ENCODE peak calls at places on chromosome 3, in four cellular contexts. R, D, C and H are unnamed samples.

GRCh38 chr3:142501004-142501926 is 53.4 kb upstream of the XRN1 start:
- DNase-seq in R (peak; percentile 86), D (no peak), C (no peak), H (no peak)

GRCh38 chr3:94429517-94429916 is 366.7 kb downstream of the NSUN3 start:
- DNase-seq in R (peak; percentile 42), D (no peak), C (no peak), H (no peak)

GRCh38 chr3:135041586-135041985 is 246.5 kb downstream of the EPHB1 start:
- DNase-seq in R (peak; percentile 19), D (no peak), C (no peak), H (no peak)

GRCh38 chr3:30011237-30011803 is 595.1 kb upstream of the TGFBR2 start:
- DNase-seq in R (peak; percentile 25), D (no peak), C (no peak), H (no peak)

GRCh38 chr3:129249284-129250065 is at the start of gene COPG1:
- DNase-seq in R (peak; percentile 86), D (peak; percentile 97), C (peak; percentile 80), H (peak; percentile 96)

GRCh38 chr3:43296565-43296964 is 10.2 kb downstream of the SNRK start:
- DNase-seq in R (no peak), D (no peak), C (peak; percentile 33), H (no peak)

GRCh38 chr3:126147147-126147931 is 33.0 kb downstream of the ALDH1L1 start:
- DNase-seq in R (no peak), D (no peak), C (no peak), H (no peak)

GRCh38 chr3:50179710-50180109 is 11.7 kb upstream of the GNAT1 start:
- DNase-seq in R (no peak), D (no peak), C (no peak), H (no peak)

GRCh38 chr3:54122046-54122801 is at the start of gene CACNA2D3:
- DNase-seq in R (no peak), D (peak; percentile 65), C (no peak), H (no peak)

GRCh38 chr3:190458040-190458439 is 8.3 kb upstream of the TMEM207 start:
- DNase-seq in R (no peak), D (peak; percentile 10), C (no peak), H (no peak)

GRCh38 chr3:188421836-188422540 is 268.0 kb downstream of the LPP start:
- DNase-seq in R (peak; percentile 35), D (no peak), C (no peak), H (no peak)